ENCODE peak calls at places on chromosomes 13 and 19, in five cellular contexts. One of them, this sample, is unnamed.

GRCh38 chr13:95624020-95624419 is 20.5 kb downstream of the DZIP1 start:
- DNase-seq in CD4-positive, alpha-beta T cell: no peak
- DNase-seq in RWPE1: peak
- DNase-seq in chondrocyte: no peak
- DNase-seq in mesothelial cell of epicardium: no peak
- DNase-seq in this sample: peak

GRCh38 chr19:38877781-38878574 is at the start of gene RINL:
- DNase-seq in mesothelial cell of epicardium: no peak
- DNase-seq in CD4-positive, alpha-beta T cell: peak
- DNase-seq in chondrocyte: no peak
- DNase-seq in RWPE1: no peak
- DNase-seq in this sample: no peak

GRCh38 chr13:74132768-74133656 is 1.2 kb downstream of the KLF12 start:
- DNase-seq in CD4-positive, alpha-beta T cell: peak
- DNase-seq in mesothelial cell of epicardium: no peak
- DNase-seq in chondrocyte: peak
- DNase-seq in RWPE1: no peak
- DNase-seq in this sample: peak

GRCh38 chr19:16470911-16471811 is 609 bp downstream of the EPS15L1 start:
- DNase-seq in CD4-positive, alpha-beta T cell: peak
- DNase-seq in RWPE1: peak
- DNase-seq in chondrocyte: no peak
- DNase-seq in mesothelial cell of epicardium: peak
- DNase-seq in this sample: peak

GRCh38 chr13:23359882-23360281 is 73.6 kb downstream of the SACS start:
- DNase-seq in CD4-positive, alpha-beta T cell: no peak
- DNase-seq in RWPE1: no peak
- DNase-seq in mesothelial cell of epicardium: no peak
- DNase-seq in chondrocyte: no peak
- DNase-seq in this sample: no peak

GRCh38 chr19:4375620-4376228 is 24.6 kb downstream of the SH3GL1 start:
- DNase-seq in RWPE1: no peak
- DNase-seq in mesothelial cell of epicardium: no peak
- DNase-seq in CD4-positive, alpha-beta T cell: no peak
- DNase-seq in chondrocyte: no peak
- DNase-seq in this sample: peak

GRCh38 chr13:33262069-33262487 is 23.5 kb downstream of the STARD13 start:
- DNase-seq in RWPE1: peak
- DNase-seq in chondrocyte: no peak
- DNase-seq in CD4-positive, alpha-beta T cell: no peak
- DNase-seq in mesothelial cell of epicardium: no peak
- DNase-seq in this sample: peak

GRCh38 chr13:52012512-52012836 is 276 bp downstream of the ALG11 start:
- DNase-seq in chondrocyte: no peak
- DNase-seq in mesothelial cell of epicardium: no peak
- DNase-seq in CD4-positive, alpha-beta T cell: no peak
- DNase-seq in RWPE1: no peak
- DNase-seq in this sample: no peak

GRCh38 chr13:27522847-27523246 is 72.5 kb upstream of the MTIF3 start:
- DNase-seq in CD4-positive, alpha-beta T cell: no peak
- DNase-seq in mesothelial cell of epicardium: no peak
- DNase-seq in chondrocyte: no peak
- DNase-seq in RWPE1: no peak
- DNase-seq in this sample: no peak

GRCh38 chr19:35714601-35715354 is 3.0 kb upstream of the KMT2B start:
- DNase-seq in mesothelial cell of epicardium: no peak
- DNase-seq in chondrocyte: no peak
- DNase-seq in RWPE1: no peak
- DNase-seq in CD4-positive, alpha-beta T cell: no peak
- DNase-seq in this sample: no peak

GRCh38 chr13:92656103-92656502 is 570.5 kb upstream of the GPC6 start:
- DNase-seq in mesothelial cell of epicardium: no peak
- DNase-seq in CD4-positive, alpha-beta T cell: no peak
- DNase-seq in chondrocyte: no peak
- DNase-seq in RWPE1: no peak
- DNase-seq in this sample: no peak

GRCh38 chr13:29594310-29594709 is 1.2 kb downstream of the SLC7A1 start:
- DNase-seq in CD4-positive, alpha-beta T cell: no peak
- DNase-seq in chondrocyte: no peak
- DNase-seq in RWPE1: peak
- DNase-seq in mesothelial cell of epicardium: no peak
- DNase-seq in this sample: peak

GRCh38 chr13:91193358-91193757 is 154.1 kb upstream of the MIR17HG start:
- DNase-seq in RWPE1: no peak
- DNase-seq in CD4-positive, alpha-beta T cell: no peak
- DNase-seq in mesothelial cell of epicardium: no peak
- DNase-seq in chondrocyte: no peak
- DNase-seq in this sample: no peak

GRCh38 chr19:48489608-48490216 is 20.5 kb downstream of the CYTH2 start:
- DNase-seq in chondrocyte: no peak
- DNase-seq in CD4-positive, alpha-beta T cell: peak
- DNase-seq in mesothelial cell of epicardium: peak
- DNase-seq in RWPE1: peak
- DNase-seq in this sample: peak

GRCh38 chr13:96041326-96042092 is 11.7 kb downstream of the UGGT2 start:
- DNase-seq in chondrocyte: no peak
- DNase-seq in mesothelial cell of epicardium: no peak
- DNase-seq in CD4-positive, alpha-beta T cell: no peak
- DNase-seq in RWPE1: no peak
- DNase-seq in this sample: no peak

GRCh38 chr13:49532593-49532992 is 36.8 kb downstream of the PHF11 start:
- DNase-seq in RWPE1: no peak
- DNase-seq in mesothelial cell of epicardium: no peak
- DNase-seq in CD4-positive, alpha-beta T cell: no peak
- DNase-seq in chondrocyte: no peak
- DNase-seq in this sample: no peak

GRCh38 chr13:59674616-59675015 is 489.1 kb downstream of the DIAPH3 start:
- DNase-seq in RWPE1: no peak
- DNase-seq in CD4-positive, alpha-beta T cell: no peak
- DNase-seq in mesothelial cell of epicardium: no peak
- DNase-seq in chondrocyte: no peak
- DNase-seq in this sample: no peak

GRCh38 chr19:54473071-54473941 is at the start of gene CDC42EP5:
- DNase-seq in chondrocyte: peak
- DNase-seq in mesothelial cell of epicardium: peak
- DNase-seq in CD4-positive, alpha-beta T cell: no peak
- DNase-seq in RWPE1: no peak
- DNase-seq in this sample: no peak

GRCh38 chr19:49231389-49231788 is 73.8 kb downstream of the TRPM4 start:
- DNase-seq in RWPE1: no peak
- DNase-seq in mesothelial cell of epicardium: no peak
- DNase-seq in CD4-positive, alpha-beta T cell: no peak
- DNase-seq in chondrocyte: peak
- DNase-seq in this sample: no peak

GRCh38 chr13:80131204-80131603 is 209.7 kb downstream of the SPRY2 start:
- DNase-seq in chondrocyte: no peak
- DNase-seq in mesothelial cell of epicardium: no peak
- DNase-seq in CD4-positive, alpha-beta T cell: no peak
- DNase-seq in RWPE1: peak
- DNase-seq in this sample: peak

GRCh38 chr13:94716016-94716415 is 3.7 kb upstream of the SOX21 start:
- DNase-seq in RWPE1: no peak
- DNase-seq in mesothelial cell of epicardium: no peak
- DNase-seq in CD4-positive, alpha-beta T cell: no peak
- DNase-seq in chondrocyte: no peak
- DNase-seq in this sample: no peak

GRCh38 chr19:50909240-50910070 is 1.7 kb downstream of the KLK4 start:
- DNase-seq in chondrocyte: no peak
- DNase-seq in CD4-positive, alpha-beta T cell: no peak
- DNase-seq in RWPE1: peak
- DNase-seq in mesothelial cell of epicardium: peak
- DNase-seq in this sample: peak

GRCh38 chr19:5891938-5892771 is 11.4 kb downstream of the NDUFA11 start:
- DNase-seq in chondrocyte: no peak
- DNase-seq in RWPE1: no peak
- DNase-seq in mesothelial cell of epicardium: no peak
- DNase-seq in CD4-positive, alpha-beta T cell: no peak
- DNase-seq in this sample: peak

GRCh38 chr19:6800991-6801396 is 28.5 kb downstream of the VAV1 start:
- DNase-seq in RWPE1: peak
- DNase-seq in mesothelial cell of epicardium: no peak
- DNase-seq in CD4-positive, alpha-beta T cell: no peak
- DNase-seq in chondrocyte: no peak
- DNase-seq in this sample: peak

GRCh38 chr13:38361551-38362262 is 12.1 kb downstream of the UFM1 start:
- DNase-seq in CD4-positive, alpha-beta T cell: no peak
- DNase-seq in chondrocyte: no peak
- DNase-seq in mesothelial cell of epicardium: no peak
- DNase-seq in RWPE1: no peak
- DNase-seq in this sample: no peak

GRCh38 chr19:53432088-53432661 is 391 bp downstream of the ZNF761 start:
- DNase-seq in CD4-positive, alpha-beta T cell: peak
- DNase-seq in chondrocyte: no peak
- DNase-seq in mesothelial cell of epicardium: peak
- DNase-seq in RWPE1: peak
- DNase-seq in this sample: peak

GRCh38 chr19:43773725-43774102 is 7.1 kb downstream of the KCNN4 start:
- DNase-seq in mesothelial cell of epicardium: no peak
- DNase-seq in RWPE1: no peak
- DNase-seq in CD4-positive, alpha-beta T cell: no peak
- DNase-seq in chondrocyte: no peak
- DNase-seq in this sample: no peak

GRCh38 chr19:5826531-5827341 is 12.8 kb downstream of the FUT6 start:
- DNase-seq in CD4-positive, alpha-beta T cell: no peak
- DNase-seq in RWPE1: peak
- DNase-seq in mesothelial cell of epicardium: peak
- DNase-seq in chondrocyte: no peak
- DNase-seq in this sample: peak

GRCh38 chr13:106376411-106377112 is 158.9 kb downstream of the EFNB2 start:
- DNase-seq in RWPE1: peak
- DNase-seq in CD4-positive, alpha-beta T cell: no peak
- DNase-seq in chondrocyte: no peak
- DNase-seq in mesothelial cell of epicardium: no peak
- DNase-seq in this sample: peak
- TF ChIP-seq CTCF in RWPE1: no peak
- TF ChIP-seq CTCF in CD4-positive, alpha-beta T cell: no peak
- TF ChIP-seq CTCF in chondrocyte: peak
- TF ChIP-seq CTCF in mesothelial cell of epicardium: no peak
- TF ChIP-seq CTCF in this sample: no peak

DNA sequence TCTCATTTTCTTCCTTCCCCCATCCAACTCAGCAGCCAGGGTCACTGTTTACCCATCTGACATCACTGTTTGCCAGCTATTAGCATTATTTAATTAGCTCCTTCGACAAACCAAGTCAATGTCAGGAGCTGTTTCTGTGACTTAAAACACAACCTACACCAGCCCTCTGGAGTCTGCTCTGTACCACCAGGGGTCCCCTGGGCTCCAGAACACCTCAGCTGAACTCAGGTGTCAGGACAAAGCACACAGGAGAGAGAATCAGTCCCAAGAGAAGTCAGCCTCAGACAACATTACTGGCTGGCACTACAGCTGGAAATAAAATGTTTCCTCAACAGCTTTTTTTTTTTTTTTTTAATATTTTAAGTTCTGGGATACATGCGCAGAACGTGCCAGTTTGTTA is 45.1 kb downstream of the DCLK1 start:
- DNase-seq in CD4-positive, alpha-beta T cell: no peak
- DNase-seq in mesothelial cell of epicardium: no peak
- DNase-seq in chondrocyte: no peak
- DNase-seq in RWPE1: no peak
- DNase-seq in this sample: no peak
- TF ChIP-seq CTCF in CD4-positive, alpha-beta T cell: no peak
- TF ChIP-seq CTCF in mesothelial cell of epicardium: no peak
- TF ChIP-seq CTCF in chondrocyte: no peak
- TF ChIP-seq CTCF in RWPE1: no peak
- TF ChIP-seq CTCF in this sample: no peak

GRCh38 chr13:98429081-98429480 is 147.8 kb downstream of the STK24 start:
- DNase-seq in CD4-positive, alpha-beta T cell: no peak
- DNase-seq in chondrocyte: no peak
- DNase-seq in RWPE1: no peak
- DNase-seq in mesothelial cell of epicardium: no peak
- DNase-seq in this sample: no peak
- TF ChIP-seq CTCF in CD4-positive, alpha-beta T cell: no peak
- TF ChIP-seq CTCF in chondrocyte: no peak
- TF ChIP-seq CTCF in RWPE1: no peak
- TF ChIP-seq CTCF in mesothelial cell of epicardium: no peak
- TF ChIP-seq CTCF in this sample: no peak

DNA sequence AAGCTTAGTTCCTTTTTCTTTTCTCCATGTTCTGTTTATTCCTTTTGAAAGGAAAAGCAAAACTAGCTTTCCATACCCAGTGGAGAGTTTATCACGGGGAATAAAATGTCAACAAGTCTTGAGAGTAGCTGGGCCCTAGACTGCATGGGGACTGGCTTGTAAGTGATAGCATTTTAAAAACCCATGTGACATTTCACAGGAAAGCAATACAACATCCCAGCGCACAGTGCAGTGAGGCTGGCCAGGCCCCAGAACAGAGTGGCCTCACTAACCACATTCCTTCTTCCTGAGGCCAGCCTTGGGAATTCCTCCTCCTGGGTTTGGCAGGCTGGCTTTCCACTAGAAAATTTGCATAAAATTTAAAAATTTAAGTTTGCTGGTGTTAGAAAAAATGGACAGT is 149.7 kb downstream of the DLEU7 start:
- DNase-seq in chondrocyte: no peak
- DNase-seq in CD4-positive, alpha-beta T cell: no peak
- DNase-seq in mesothelial cell of epicardium: no peak
- DNase-seq in RWPE1: no peak
- DNase-seq in this sample: no peak
- TF ChIP-seq CTCF in chondrocyte: no peak
- TF ChIP-seq CTCF in CD4-positive, alpha-beta T cell: no peak
- TF ChIP-seq CTCF in mesothelial cell of epicardium: no peak
- TF ChIP-seq CTCF in RWPE1: no peak
- TF ChIP-seq CTCF in this sample: no peak

GRCh38 chr13:24741016-24741662 is 22.8 kb upstream of the RNF17 start:
- DNase-seq in chondrocyte: no peak
- DNase-seq in mesothelial cell of epicardium: no peak
- DNase-seq in RWPE1: no peak
- DNase-seq in CD4-positive, alpha-beta T cell: no peak
- DNase-seq in this sample: peak
- TF ChIP-seq CTCF in chondrocyte: peak
- TF ChIP-seq CTCF in mesothelial cell of epicardium: no peak
- TF ChIP-seq CTCF in RWPE1: no peak
- TF ChIP-seq CTCF in CD4-positive, alpha-beta T cell: no peak
- TF ChIP-seq CTCF in this sample: peak

This sample was measured in MCF 10A.